ENCODE peak calls at places on chromosome 5, in ten cellular contexts. Q is iris pigment epithelial cell; J is nephron progenitor cell; L is sigmoid colon; G is stimulated activated CD4-positive, alpha-beta T cell treated with anti-CD3 and anti-CD28 coated beads, Interleukin-4, amount 100 ng/mL, for 4 hours; H is central memory CD8-positive, alpha-beta T cell; Y is substantia nigra; T is AG08396; N is WTC11; K is heart left ventricle. S is an unnamed sample.

GRCh38 chr5:57887851-57888621 is 405.4 kb upstream of the ACTBL2 start:
- DNase-seq in Q (peak), J (peak), L (no peak), G (no peak), H (no peak), Y (no peak), T (peak), N (peak), K (peak), S (no peak)

GRCh38 chr5:72439192-72439591 is 68.0 kb downstream of the ZNF366 start:
- DNase-seq in Q (no peak), J (no peak), L (no peak), G (no peak), H (no peak), Y (no peak), T (no peak), N (no peak), K (no peak), S (no peak)

GRCh38 chr5:173204185-173204979 is 30.6 kb downstream of the NKX2-5 start:
- DNase-seq in Q (peak), J (no peak), L (no peak), G (no peak), H (no peak), Y (no peak), T (no peak), N (no peak), K (no peak), S (no peak)

GRCh38 chr5:82399111-82399510 is 121.0 kb upstream of the RPS23 start:
- DNase-seq in Q (peak), J (no peak), L (no peak), G (no peak), H (no peak), Y (no peak), T (no peak), N (no peak), K (no peak), S (no peak)

GRCh38 chr5:9343146-9343850 is 202.6 kb downstream of the SEMA5A start:
- DNase-seq in Q (peak), J (no peak), L (no peak), G (no peak), H (no peak), Y (no peak), T (no peak), N (no peak), K (no peak), S (no peak)

GRCh38 chr5:135535420-135535819 is 344 bp downstream of the NEUROG1 start:
- DNase-seq in Q (no peak), J (no peak), L (no peak), G (no peak), H (no peak), Y (no peak), T (no peak), N (no peak), K (no peak), S (no peak)

GRCh38 chr5:134533115-134533815 is 7.8 kb downstream of the JADE2 start:
- DNase-seq in Q (no peak), J (no peak), L (peak), G (no peak), H (no peak), Y (no peak), T (no peak), N (no peak), K (peak), S (peak)

GRCh38 chr5:113490317-113490716 is 2.1 kb upstream of the MCC start:
- DNase-seq in Q (no peak), J (no peak), L (no peak), G (no peak), H (no peak), Y (no peak), T (no peak), N (no peak), K (no peak), S (no peak)

GRCh38 chr5:170632985-170633234 is 129.1 kb downstream of the KCNIP1 start:
- DNase-seq in Q (no peak), J (peak), L (peak), G (peak), H (no peak), Y (peak), T (no peak), N (peak), K (peak), S (peak)

GRCh38 chr5:124790895-124791732 is 44.7 kb upstream of the ZNF608 start:
- DNase-seq in Q (peak), J (no peak), L (no peak), G (no peak), H (no peak), Y (no peak), T (no peak), N (no peak), K (no peak), S (no peak)

GRCh38 chr5:34530637-34531036 is 125.5 kb upstream of the RAI14 start:
- DNase-seq in Q (peak), J (no peak), L (no peak), G (no peak), H (no peak), Y (no peak), T (no peak), N (no peak), K (no peak), S (no peak)

S was measured in spleen.